ENCODE peak calls at places on chromosomes 7 and 10, in nine cellular contexts. G is GOT3; Z is suprapubic skin; X is nucleus accumbens; H is activated T-cell treated with anti-CD3 and anti-CD28 coated beads, Interleukin-2, amount 50 U/mL, for 24 hours; C is AG09319; W is activated effector memory CD4-positive, alpha-beta T cell treated with Interleukin-2 at 50 U/mL for 16 hours; L is activated CD4-positive, alpha-beta T cell treated with anti-CD3 and anti-CD28 coated beads for 48 hours; J is GM23248. O is an unnamed sample.

GRCh38 chr10:130897815-130898214 is 413.7 kb downstream of the TCERG1L start:
- DNase-seq in G (no peak), Z (no peak), X (no peak), H (no peak), C (no peak), W (no peak), L (no peak), J (no peak), O (no peak)

GRCh38 chr10:103678104-103678526 is 177.3 kb downstream of the SH3PXD2A start:
- DNase-seq in G (no peak), Z (peak; percentile 93), X (peak; percentile 78), H (peak; percentile 86), C (peak; percentile 98), W (peak; percentile 77), L (peak; percentile 88), J (peak; percentile 99), O (peak; percentile 93)

GRCh38 chr10:96618648-96619047 is 31.8 kb upstream of the TM9SF3 start:
- DNase-seq in G (no peak), Z (no peak), X (peak; percentile 50), H (no peak), C (no peak), W (no peak), L (no peak), J (peak; percentile 44), O (no peak)

GRCh38 chr10:93463723-93464511 is 18.2 kb downstream of the MYOF start:
- DNase-seq in G (no peak), Z (no peak), X (no peak), H (no peak), C (peak; percentile 49), W (no peak), L (no peak), J (peak; percentile 89), O (no peak)

GRCh38 chr10:130190065-130190736 is 54.0 kb downstream of the GLRX3 start:
- DNase-seq in G (peak; percentile 54), Z (peak; percentile 86), X (peak; percentile 56), H (peak; percentile 95), C (peak; percentile 54), W (peak; percentile 83), L (peak; percentile 92), J (peak; percentile 91), O (peak; percentile 94)

GRCh38 chr10:32891261-32891660 is 66.8 kb downstream of the ITGB1 start:
- DNase-seq in G (no peak), Z (no peak), X (no peak), H (no peak), C (no peak), W (no peak), L (no peak), J (no peak), O (no peak)

GRCh38 chr7:131625817-131626372 is 69.5 kb upstream of the PODXL start:
- DNase-seq in G (no peak), Z (no peak), X (no peak), H (no peak), C (no peak), W (no peak), L (no peak), J (peak; percentile 98), O (no peak)

GRCh38 chr10:18364987-18365775 is 225.0 kb downstream of the CACNB2 start:
- DNase-seq in G (no peak), Z (no peak), X (no peak), H (no peak), C (peak; percentile 30), W (no peak), L (no peak), J (no peak), O (no peak)

GRCh38 chr7:95772298-95772770 is at the start of gene DYNC1I1:
- DNase-seq in G (peak; percentile 11), Z (peak; percentile 74), X (peak; percentile 31), H (peak; percentile 47), C (peak; percentile 23), W (no peak), L (peak; percentile 39), J (peak; percentile 77), O (peak; percentile 61)

GRCh38 chr10:17113889-17114288 is 15.7 kb downstream of the CUBN start:
- DNase-seq in G (no peak), Z (peak; percentile 74), X (no peak), H (no peak), C (peak; percentile 60), W (no peak), L (peak; percentile 31), J (peak; percentile 76), O (peak; percentile 56)

GRCh38 chr7:155922507-155922841 is 110.2 kb upstream of the SHH start:
- DNase-seq in G (no peak), Z (no peak), X (no peak), H (no peak), C (no peak), W (no peak), L (no peak), J (no peak), O (no peak)

GRCh38 chr7:113799896-113800295 is 118.9 kb downstream of the PPP1R3A start:
- DNase-seq in G (no peak), Z (no peak), X (no peak), H (no peak), C (no peak), W (no peak), L (no peak), J (no peak), O (no peak)

GRCh38 chr7:5523052-5523711 is 99.5 kb upstream of the TNRC18 start:
- DNase-seq in G (no peak), Z (no peak), X (no peak), H (no peak), C (no peak), W (no peak), L (peak; percentile 51), J (peak; percentile 27), O (no peak)

GRCh38 chr10:98919899-98920298 is 315.8 kb downstream of the HPSE2 start:
- DNase-seq in G (no peak), Z (no peak), X (no peak), H (no peak), C (no peak), W (no peak), L (no peak), J (no peak), O (no peak)

GRCh38 chr10:16751244-16751643 is 66.0 kb downstream of the RSU1 start:
- DNase-seq in G (no peak), Z (no peak), X (no peak), H (no peak), C (no peak), W (no peak), L (no peak), J (no peak), O (no peak)

GRCh38 chr10:79340646-79341244 is 6.5 kb upstream of the PPIF start:
- DNase-seq in G (no peak), Z (no peak), X (no peak), H (peak; percentile 20), C (no peak), W (no peak), L (no peak), J (no peak), O (no peak)

GRCh38 chr10:15180736-15181135 is 12.2 kb upstream of the NMT2 start:
- DNase-seq in G (no peak), Z (no peak), X (no peak), H (no peak), C (no peak), W (no peak), L (no peak), J (peak; percentile 54), O (no peak)